ENCODE peak calls at places on chromosome 3, in five cellular contexts. T is esophagus squamous epithelium, S is A549, V is upper lobe of right lung, Y is testis. G is an unnamed sample.

GRCh38 chr3:183317886-183318845 is 65.1 kb downstream of the B3GNT5 start:
- DNase-seq in T (no peak), S (no peak), V (no peak), Y (no peak), G (no peak)

GRCh38 chr3:52841211-52841980 is 6.6 kb upstream of the MUSTN1 start:
- DNase-seq in T (no peak), S (no peak), V (no peak), Y (no peak), G (no peak)

GRCh38 chr3:187368251-187368733 is at the start of gene RTP4:
- DNase-seq in T (no peak), S (no peak), V (no peak), Y (peak; percentile 32), G (no peak)

GRCh38 chr3:141769171-141769894 is 6.1 kb downstream of the GRK7 start:
- DNase-seq in T (no peak), S (no peak), V (no peak), Y (no peak), G (no peak)

GRCh38 chr3:111723293-111723963 is 128.3 kb upstream of the ZBED2 start:
- DNase-seq in T (no peak), S (no peak), V (no peak), Y (no peak), G (no peak)

GRCh38 chr3:29329986-29330514 is 49.2 kb downstream of the RBMS3 start:
- DNase-seq in T (no peak), S (peak; percentile 14), V (no peak), Y (no peak), G (no peak)

GRCh38 chr3:45715945-45716344 is 26.7 kb downstream of the SACM1L start:
- DNase-seq in T (no peak), S (no peak), V (no peak), Y (no peak), G (no peak)

GRCh38 chr3:71478568-71478967 is 105.0 kb downstream of the FOXP1 start:
- DNase-seq in T (no peak), S (no peak), V (no peak), Y (no peak), G (no peak)

GRCh38 chr3:42772670-42773408 is at the start of gene CCDC13:
- DNase-seq in T (peak; percentile 79), S (peak; percentile 70), V (peak; percentile 98), Y (peak; percentile 97), G (peak; percentile 85)

GRCh38 chr3:98567646-98568280 is 25.6 kb downstream of the CPOX start:
- DNase-seq in T (no peak), S (no peak), V (no peak), Y (no peak), G (no peak)

GRCh38 chr3:63067999-63068645 is 192.9 kb upstream of the CADPS start:
- DNase-seq in T (no peak), S (peak; percentile 18), V (no peak), Y (peak; percentile 34), G (no peak)

GRCh38 chr3:24483873-24484272 is 10.8 kb downstream of the THRB start:
- DNase-seq in T (no peak), S (no peak), V (no peak), Y (no peak), G (no peak)

GRCh38 chr3:52347716-52348635 is 31.9 kb downstream of the DNAH1 start:
- DNase-seq in T (no peak), S (no peak), V (no peak), Y (no peak), G (no peak)

GRCh38 chr3:17290894-17291293 is 406.1 kb downstream of the PLCL2 start:
- DNase-seq in T (no peak), S (no peak), V (no peak), Y (no peak), G (no peak)

GRCh38 chr3:128382221-128382807 is 84.4 kb downstream of the DNAJB8 start:
- DNase-seq in T (no peak), S (no peak), V (no peak), Y (peak; percentile 50), G (no peak)

GRCh38 chr3:153029350-153029749 is 132.7 kb upstream of the RAP2B start:
- DNase-seq in T (no peak), S (no peak), V (no peak), Y (no peak), G (no peak)

GRCh38 chr3:161265916-161266571 is 44.9 kb downstream of the NMD3 start:
- DNase-seq in T (no peak), S (no peak), V (no peak), Y (no peak), G (no peak)

GRCh38 chr3:190853464-190853863 is 9.0 kb downstream of the GMNC start:
- DNase-seq in T (no peak), S (no peak), V (no peak), Y (no peak), G (no peak)

GRCh38 chr3:43236008-43236407 is 50.3 kb upstream of the SNRK start:
- DNase-seq in T (no peak), S (no peak), V (no peak), Y (no peak), G (no peak)

GRCh38 chr3:142151240-142151639 is 1.9 kb upstream of the TFDP2 start:
- DNase-seq in T (no peak), S (no peak), V (no peak), Y (no peak), G (no peak)

GRCh38 chr3:179929091-179929529 is 107.6 kb downstream of the PEX5L start:
- DNase-seq in T (no peak), S (peak; percentile 57), V (no peak), Y (peak; percentile 67), G (no peak)

GRCh38 chr3:181794036-181794790 is 82.5 kb downstream of the SOX2 start:
- DNase-seq in T (no peak), S (no peak), V (no peak), Y (no peak), G (no peak)

GRCh38 chr3:27971600-27971999 is 249.5 kb upstream of the EOMES start:
- DNase-seq in T (no peak), S (no peak), V (no peak), Y (no peak), G (no peak)

GRCh38 chr3:133479895-133480669 is 80.2 kb downstream of the BFSP2 start:
- DNase-seq in T (no peak), S (no peak), V (no peak), Y (no peak), G (no peak)

DNA sequence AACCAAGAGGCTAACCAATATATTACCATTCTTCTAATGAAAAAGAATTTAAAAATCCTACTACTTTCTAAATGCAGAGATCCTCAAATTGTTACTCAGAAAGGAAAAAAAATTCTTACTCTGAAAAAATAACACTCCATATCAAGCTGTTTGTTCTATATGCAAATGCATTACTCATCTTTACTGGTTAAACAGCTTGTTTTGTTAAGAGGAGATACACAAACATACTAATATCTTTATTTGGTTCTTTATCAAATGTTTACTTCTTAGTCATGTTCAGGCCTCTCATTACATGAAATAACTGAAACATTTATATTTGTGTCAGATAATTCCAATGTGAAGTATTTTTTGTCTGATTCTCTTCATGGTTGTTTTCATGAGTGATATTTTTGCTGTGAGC is 146.8 kb downstream of the PCCB start:
- DNase-seq in T (no peak), S (no peak), V (no peak), Y (no peak), G (no peak)
- H3K27ac ChIP-seq in T (no peak overlapping the region), S (no peak overlapping the region), V (no peak overlapping the region), Y (no peak overlapping the region), G (no peak overlapping the region)

GRCh38 chr3:68941055-68941454 is 8.7 kb upstream of the TAFA4 start:
- DNase-seq in T (no peak), S (no peak), V (no peak), Y (no peak), G (no peak)

GRCh38 chr3:68945231-68945630 is 12.9 kb upstream of the TAFA4 start:
- DNase-seq in T (no peak), S (no peak), V (no peak), Y (no peak), G (no peak)

DNA sequence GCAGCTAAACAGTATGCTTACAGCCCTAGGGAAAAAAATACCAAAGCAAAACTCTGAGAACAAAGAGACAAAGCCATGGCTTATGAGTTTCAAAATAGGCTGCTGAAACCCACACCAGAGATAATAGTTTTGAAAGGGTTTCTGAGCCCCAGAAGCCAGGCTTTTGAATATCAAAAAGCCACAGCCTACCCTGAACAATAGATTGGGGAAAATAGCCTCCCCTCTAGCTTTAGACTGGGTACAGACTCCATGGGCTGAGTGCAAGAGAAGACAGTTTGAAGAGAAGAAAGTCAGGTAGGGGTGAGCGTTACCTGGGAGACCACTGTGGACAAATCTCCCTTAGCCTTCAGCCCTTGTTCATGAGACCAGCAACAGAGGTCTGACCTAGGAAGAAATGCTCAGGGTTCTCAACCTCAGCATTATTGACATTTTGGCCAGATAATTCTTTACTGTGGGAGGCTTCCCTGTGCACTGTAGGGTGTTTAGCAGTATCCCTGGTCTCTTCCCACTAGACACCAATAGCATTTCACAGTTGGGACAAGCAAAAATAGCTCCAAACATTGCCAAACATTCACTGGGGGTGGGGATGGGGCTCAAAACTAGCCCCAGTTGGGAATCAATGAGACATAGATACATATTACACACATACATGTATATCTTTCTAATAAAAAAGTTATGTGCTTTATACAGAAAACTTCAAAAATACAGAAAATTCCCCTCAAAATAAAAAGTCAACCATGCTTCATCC is 11.6 kb upstream of the TAFA4 start:
- DNase-seq in T (no peak), S (no peak), V (no peak), Y (no peak), G (no peak)
- H3K4me1 ChIP-seq in T (no peaks in the 10 kb centered on the region), S (no peaks in the 10 kb centered on the region), V (no peaks in the 10 kb centered on the region), Y (no peaks in the 10 kb centered on the region), G (no peaks in the 10 kb centered on the region)

GRCh38 chr3:184560992-184561328 is 625 bp upstream of the EPHB3 start:
- DNase-seq in T (no peak), S (no peak), V (no peak), Y (no peak), G (no peak)
- H3K4me3 ChIP-seq in T (peak overlapping the region; percentile 91), S (peak overlapping the region; percentile 25), V (peak overlapping the region; percentile 67), Y (peak overlapping the region; percentile 36), G (peak overlapping the region; percentile 81)

DNA sequence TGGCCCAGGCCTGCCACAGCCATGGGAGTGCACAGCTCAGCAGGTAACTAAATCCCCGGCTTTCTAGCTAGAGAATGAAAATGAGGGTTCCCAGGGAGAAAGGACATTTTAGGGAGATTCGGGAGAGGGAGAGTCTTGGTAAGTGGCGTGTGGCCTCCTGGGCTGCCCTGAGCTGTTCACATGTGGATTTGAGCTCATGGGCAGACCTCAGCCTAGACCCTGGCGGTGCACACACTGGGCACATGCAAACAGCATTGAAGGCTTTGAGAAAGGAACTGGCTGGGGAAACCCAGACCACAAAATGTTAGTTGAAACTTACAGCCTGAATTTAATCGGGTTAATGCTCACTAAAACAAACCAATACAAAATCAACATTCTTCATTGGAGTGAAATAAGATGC is 72.4 kb downstream of the TFRC start:
- DNase-seq in T (no peak), S (no peak), V (no peak), Y (no peak), G (no peak)
- H3K27ac ChIP-seq in T (no peak overlapping the region), S (no peak overlapping the region), V (no peak overlapping the region), Y (no peak overlapping the region), G (no peak overlapping the region)

DNA sequence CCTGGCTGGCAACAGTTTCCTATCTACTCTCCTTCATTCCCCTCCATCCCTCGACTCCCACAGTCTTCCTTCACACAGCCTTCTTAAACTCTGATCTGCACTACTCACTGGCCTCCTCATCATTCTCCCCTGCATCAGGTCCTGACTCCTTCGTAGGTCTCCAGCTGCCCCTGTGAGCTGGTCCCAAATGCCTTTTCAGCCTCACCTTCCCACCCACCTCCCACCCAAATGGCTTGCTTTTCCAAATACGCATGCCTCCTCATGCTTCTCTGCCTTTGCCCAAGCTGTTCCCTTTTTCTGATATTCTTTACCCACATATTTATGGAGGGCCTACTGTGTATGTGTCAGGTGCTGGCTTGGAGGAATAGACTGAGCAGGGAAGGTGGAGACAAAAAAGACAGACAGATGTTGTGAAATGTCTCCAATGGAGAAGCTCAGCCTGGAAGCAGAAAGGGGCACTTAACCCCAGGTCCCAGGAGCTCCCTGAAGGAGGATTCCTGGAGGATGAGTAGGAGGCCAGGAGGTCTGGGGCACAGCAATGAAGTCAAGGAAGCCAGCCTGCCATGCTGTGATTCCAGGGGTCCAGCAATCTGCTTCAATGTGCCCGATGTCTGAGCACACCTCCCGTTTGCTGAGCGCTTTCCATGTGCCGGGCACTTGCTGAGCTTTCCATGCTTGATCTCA is 252.2 kb downstream of the SHQ1 start:
- DNase-seq in T (no peak), S (no peak), V (no peak), Y (no peak), G (no peak)
- H3K4me1 ChIP-seq in T (no peaks in the 10 kb centered on the region), S (peaks cover 21% of the 10 kb centered on the region), V (no peaks in the 10 kb centered on the region), Y (peaks cover 1% of the 10 kb centered on the region), G (no peaks in the 10 kb centered on the region)